ENCODE peak calls at places on chromosomes 3 and 15, in six cellular contexts. B is HCT116, H is neural crest cell, O is body of pancreas, J is adrenal gland, N is neural progenitor cell. T is an unnamed sample.

GRCh38 chr3:14450922-14451606 is 48.7 kb downstream of the SLC6A6 start:
- DNase-seq in B (no peak), H (no peak), O (no peak), J (no peak), N (no peak), T (no peak)

GRCh38 chr3:142027713-142028112 is 121.6 kb downstream of the TFDP2 start:
- DNase-seq in B (no peak), H (no peak), O (no peak), J (peak), N (peak), T (no peak)

GRCh38 chr3:134817297-134817696 is 22.2 kb downstream of the EPHB1 start:
- DNase-seq in B (no peak), H (no peak), O (no peak), J (no peak), N (no peak), T (no peak)

GRCh38 chr3:108757404-108757982 is at the start of gene RETNLB:
- DNase-seq in B (no peak), H (no peak), O (peak), J (no peak), N (no peak), T (no peak)

GRCh38 chr3:37700849-37701248 is 160.8 kb upstream of the CTDSPL start:
- DNase-seq in B (no peak), H (no peak), O (no peak), J (no peak), N (no peak), T (no peak)

GRCh38 chr3:178802993-178803693 is 266.9 kb downstream of the KCNMB2 start:
- DNase-seq in B (no peak), H (no peak), O (no peak), J (no peak), N (no peak), T (no peak)

GRCh38 chr3:194785315-194785714 is 99.6 kb downstream of the FAM43A start:
- DNase-seq in B (no peak), H (no peak), O (no peak), J (no peak), N (no peak), T (no peak)

GRCh38 chr15:73727330-73728018 is 25.7 kb downstream of the INSYN1 start:
- DNase-seq in B (no peak), H (no peak), O (no peak), J (no peak), N (no peak), T (no peak)

GRCh38 chr15:51181905-51182304 is 87.2 kb upstream of the TNFAIP8L3 start:
- DNase-seq in B (no peak), H (no peak), O (no peak), J (no peak), N (no peak), T (no peak)

GRCh38 chr3:13046569-13047279 is 26.5 kb downstream of the IQSEC1 start:
- DNase-seq in B (no peak), H (no peak), O (no peak), J (no peak), N (no peak), T (peak)

GRCh38 chr15:89513284-89513683 is 16.9 kb upstream of the RHCG start:
- DNase-seq in B (no peak), H (no peak), O (no peak), J (no peak), N (no peak), T (no peak)

GRCh38 chr15:38212759-38213158 is 39.9 kb upstream of the SPRED1 start:
- DNase-seq in B (no peak), H (no peak), O (no peak), J (no peak), N (no peak), T (no peak)

GRCh38 chr3:38421679-38422336 is 31.9 kb upstream of the ACVR2B start:
- DNase-seq in B (no peak), H (no peak), O (no peak), J (no peak), N (no peak), T (no peak)

GRCh38 chr3:64290864-64291263 is 65.6 kb upstream of the PRICKLE2 start:
- DNase-seq in B (no peak), H (no peak), O (no peak), J (no peak), N (no peak), T (no peak)

GRCh38 chr3:55622116-55622515 is 135.0 kb upstream of the WNT5A start:
- DNase-seq in B (no peak), H (no peak), O (no peak), J (no peak), N (no peak), T (no peak)

GRCh38 chr3:127448161-127448561 is 142.4 kb downstream of the TPRA1 start:
- DNase-seq in B (no peak), H (no peak), O (peak), J (peak), N (no peak), T (no peak)

GRCh38 chr15:98650871-98651481 is 2.6 kb downstream of the IGF1R start:
- DNase-seq in B (no peak), H (no peak), O (peak), J (peak), N (peak), T (no peak)

GRCh38 chr3:31288641-31289100 is 244.1 kb upstream of the STT3B start:
- DNase-seq in B (peak), H (peak), O (no peak), J (peak), N (peak), T (no peak)

GRCh38 chr3:57281710-57282109 is 10.8 kb downstream of the ASB14 start:
- DNase-seq in B (no peak), H (no peak), O (no peak), J (no peak), N (no peak), T (no peak)

GRCh38 chr15:52233405-52233804 is 42.2 kb upstream of the GNB5 start:
- DNase-seq in B (no peak), H (no peak), O (no peak), J (no peak), N (no peak), T (no peak)

GRCh38 chr3:197490098-197490497 is 65.7 kb downstream of the BDH1 start:
- DNase-seq in B (no peak), H (no peak), O (no peak), J (no peak), N (no peak), T (no peak)

GRCh38 chr3:12302564-12302963 is 13.7 kb downstream of the PPARG start:
- DNase-seq in B (no peak), H (no peak), O (no peak), J (no peak), N (no peak), T (no peak)

GRCh38 chr3:43783987-43784639 is 93.4 kb downstream of the ABHD5 start:
- DNase-seq in B (no peak), H (no peak), O (no peak), J (no peak), N (no peak), T (no peak)

GRCh38 chr3:176431986-176432385 is 765.3 kb downstream of the TBL1XR1 start:
- DNase-seq in B (no peak), H (no peak), O (no peak), J (no peak), N (no peak), T (no peak)

GRCh38 chr3:176428552-176428951 is 768.7 kb downstream of the TBL1XR1 start:
- DNase-seq in B (no peak), H (no peak), O (no peak), J (no peak), N (peak), T (no peak)

GRCh38 chr3:176426371-176426770 is 770.9 kb downstream of the TBL1XR1 start:
- DNase-seq in B (peak), H (no peak), O (no peak), J (no peak), N (no peak), T (no peak)

GRCh38 chr3:176431073-176431472 is 766.2 kb downstream of the TBL1XR1 start:
- DNase-seq in B (no peak), H (no peak), O (no peak), J (no peak), N (no peak), T (no peak)

GRCh38 chr3:176430244-176430893 is 766.9 kb downstream of the TBL1XR1 start:
- DNase-seq in B (peak), H (no peak), O (no peak), J (no peak), N (peak), T (no peak)
- TF ChIP-seq CTCF in B (peak), H (peak), O (peak), J (peak), N (peak), T (peak)

GRCh38 chr15:84778194-84778593 is 29.8 kb downstream of the ZNF592 start:
- DNase-seq in B (no peak), H (no peak), O (no peak), J (no peak), N (no peak), T (no peak)
- TF ChIP-seq CTCF in B (no peak), H (no peak), O (no peak), J (no peak), N (no peak), T (no peak)

GRCh38 chr3:98557324-98558010 is 25.7 kb downstream of the GPR15 start:
- DNase-seq in B (no peak), H (no peak), O (no peak), J (no peak), N (no peak), T (no peak)

GRCh38 chr3:98558100-98558499 is 26.3 kb downstream of the GPR15 start:
- DNase-seq in B (no peak), H (no peak), O (no peak), J (no peak), N (no peak), T (no peak)

GRCh38 chr3:98563661-98564281 is 29.6 kb downstream of the CPOX start:
- DNase-seq in B (no peak), H (no peak), O (no peak), J (no peak), N (no peak), T (no peak)

GRCh38 chr3:98561727-98562521 is 30.1 kb downstream of the GPR15 start:
- DNase-seq in B (no peak), H (no peak), O (no peak), J (no peak), N (no peak), T (no peak)

GRCh38 chr3:98560911-98561310 is 29.1 kb downstream of the GPR15 start:
- DNase-seq in B (no peak), H (no peak), O (no peak), J (no peak), N (no peak), T (no peak)
- TF ChIP-seq CTCF in B (no peak), H (no peak), O (no peak), J (no peak), N (no peak), T (no peak)

DNA sequence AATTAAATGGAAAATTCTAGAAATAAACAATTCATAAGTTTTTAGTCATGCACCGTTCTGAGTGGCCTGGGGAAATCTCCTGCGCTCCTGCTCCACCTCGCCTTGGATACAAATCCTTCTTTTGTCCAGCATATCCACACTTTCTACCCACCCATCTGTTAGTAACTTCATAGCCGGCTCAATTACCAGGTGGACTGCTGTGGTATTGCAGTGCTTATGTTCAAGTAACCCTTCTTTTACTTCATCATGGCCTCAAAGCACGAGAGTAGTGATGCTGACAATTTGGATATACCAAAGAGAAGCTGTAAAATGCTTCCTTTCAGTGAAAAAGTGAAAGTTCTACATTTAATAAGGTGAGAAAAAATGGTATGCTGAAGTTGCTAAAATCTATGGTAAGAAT is 142.3 kb upstream of the CHL1 start:
- DNase-seq in B (no peak), H (no peak), O (no peak), J (no peak), N (no peak), T (no peak)
- TF ChIP-seq CTCF in B (no peak), H (peak), O (no peak), J (no peak), N (no peak), T (peak)

T was measured in glutamatergic neuron.